ENCODE peak calls at places on chromosome 13, in eight cellular contexts. One of them, this sample, is unnamed. For H3K9me3, the result is how much of the 10 kb centered on the place peaks cover.

GRCh38 chr13:76783798-76784197 is 102.4 kb downstream of the KCTD12 start:
- DNase-seq in OCI-LY7: no peak
- DNase-seq in breast epithelium: peak
- DNase-seq in A549: no peak
- DNase-seq in lower lobe of right lung: no peak
- DNase-seq in fibroblast of lung: no peak
- DNase-seq in right atrium auricular region: no peak
- DNase-seq in uterus: no peak
- DNase-seq in this sample: no peak

GRCh38 chr13:64688893-64689677 is 2541.1 kb downstream of the PCDH9 start:
- DNase-seq in OCI-LY7: no peak
- DNase-seq in breast epithelium: no peak
- DNase-seq in A549: no peak
- DNase-seq in lower lobe of right lung: no peak
- DNase-seq in fibroblast of lung: peak
- DNase-seq in right atrium auricular region: no peak
- DNase-seq in uterus: no peak
- DNase-seq in this sample: peak

GRCh38 chr13:36986462-36987240 is 12.5 kb downstream of the ALG5 start:
- DNase-seq in OCI-LY7: no peak
- DNase-seq in breast epithelium: no peak
- DNase-seq in A549: no peak
- DNase-seq in lower lobe of right lung: no peak
- DNase-seq in fibroblast of lung: no peak
- DNase-seq in right atrium auricular region: no peak
- DNase-seq in uterus: no peak
- DNase-seq in this sample: no peak

GRCh38 chr13:74191036-74191809 is 57.0 kb upstream of the KLF12 start:
- DNase-seq in OCI-LY7: no peak
- DNase-seq in breast epithelium: no peak
- DNase-seq in A549: no peak
- DNase-seq in lower lobe of right lung: no peak
- DNase-seq in fibroblast of lung: no peak
- DNase-seq in right atrium auricular region: no peak
- DNase-seq in uterus: no peak
- DNase-seq in this sample: no peak

GRCh38 chr13:100423375-100423774 is 165.2 kb downstream of the GGACT start:
- DNase-seq in OCI-LY7: no peak
- DNase-seq in breast epithelium: no peak
- DNase-seq in A549: no peak
- DNase-seq in lower lobe of right lung: no peak
- DNase-seq in fibroblast of lung: peak
- DNase-seq in right atrium auricular region: no peak
- DNase-seq in uterus: no peak
- DNase-seq in this sample: no peak

GRCh38 chr13:46795321-46795720 is 1.6 kb downstream of the ESD start:
- DNase-seq in OCI-LY7: no peak
- DNase-seq in breast epithelium: no peak
- DNase-seq in A549: no peak
- DNase-seq in lower lobe of right lung: no peak
- DNase-seq in fibroblast of lung: no peak
- DNase-seq in right atrium auricular region: no peak
- DNase-seq in uterus: no peak
- DNase-seq in this sample: no peak

GRCh38 chr13:46469064-46469463 is 82.0 kb upstream of the RUBCNL start:
- DNase-seq in OCI-LY7: no peak
- DNase-seq in breast epithelium: no peak
- DNase-seq in A549: no peak
- DNase-seq in lower lobe of right lung: no peak
- DNase-seq in fibroblast of lung: peak
- DNase-seq in right atrium auricular region: no peak
- DNase-seq in uterus: no peak
- DNase-seq in this sample: no peak

GRCh38 chr13:84360843-84361242 is 478.6 kb upstream of the SLITRK1 start:
- DNase-seq in OCI-LY7: no peak
- DNase-seq in breast epithelium: no peak
- DNase-seq in A549: no peak
- DNase-seq in lower lobe of right lung: no peak
- DNase-seq in fibroblast of lung: no peak
- DNase-seq in right atrium auricular region: no peak
- DNase-seq in uterus: no peak
- DNase-seq in this sample: no peak

GRCh38 chr13:27211771-27212364 is 39.5 kb upstream of the RPL21 start:
- DNase-seq in OCI-LY7: no peak
- DNase-seq in breast epithelium: no peak
- DNase-seq in A549: no peak
- DNase-seq in lower lobe of right lung: no peak
- DNase-seq in fibroblast of lung: peak
- DNase-seq in right atrium auricular region: no peak
- DNase-seq in uterus: no peak
- DNase-seq in this sample: peak

GRCh38 chr13:25292301-25292700 is 5.0 kb upstream of the MTMR6 start:
- DNase-seq in OCI-LY7: peak
- DNase-seq in breast epithelium: no peak
- DNase-seq in A549: no peak
- DNase-seq in lower lobe of right lung: no peak
- DNase-seq in fibroblast of lung: peak
- DNase-seq in right atrium auricular region: no peak
- DNase-seq in uterus: no peak
- DNase-seq in this sample: no peak

GRCh38 chr13:97275265-97275664 is 53.1 kb downstream of the MBNL2 start:
- DNase-seq in OCI-LY7: no peak
- DNase-seq in breast epithelium: no peak
- DNase-seq in A549: no peak
- DNase-seq in lower lobe of right lung: no peak
- DNase-seq in fibroblast of lung: peak
- DNase-seq in right atrium auricular region: no peak
- DNase-seq in uterus: no peak
- DNase-seq in this sample: no peak

GRCh38 chr13:35729926-35730627 is 253.6 kb upstream of the MAB21L1 start:
- DNase-seq in OCI-LY7: no peak
- DNase-seq in breast epithelium: no peak
- DNase-seq in A549: no peak
- DNase-seq in lower lobe of right lung: no peak
- DNase-seq in fibroblast of lung: no peak
- DNase-seq in right atrium auricular region: peak
- DNase-seq in uterus: no peak
- DNase-seq in this sample: no peak

GRCh38 chr13:72384879-72385278 is 342.6 kb downstream of the MZT1 start:
- DNase-seq in OCI-LY7: no peak
- DNase-seq in breast epithelium: no peak
- DNase-seq in A549: no peak
- DNase-seq in lower lobe of right lung: no peak
- DNase-seq in fibroblast of lung: peak
- DNase-seq in right atrium auricular region: no peak
- DNase-seq in uterus: no peak
- DNase-seq in this sample: no peak

GRCh38 chr13:44934724-44935123 is 54.5 kb downstream of the NUFIP1 start:
- DNase-seq in OCI-LY7: no peak
- DNase-seq in breast epithelium: no peak
- DNase-seq in A549: no peak
- DNase-seq in lower lobe of right lung: no peak
- DNase-seq in fibroblast of lung: peak
- DNase-seq in right atrium auricular region: no peak
- DNase-seq in uterus: no peak
- DNase-seq in this sample: no peak

GRCh38 chr13:44972956-44973581 is 16.2 kb downstream of the NUFIP1 start:
- DNase-seq in OCI-LY7: peak
- DNase-seq in breast epithelium: no peak
- DNase-seq in A549: peak
- DNase-seq in lower lobe of right lung: no peak
- DNase-seq in fibroblast of lung: peak
- DNase-seq in right atrium auricular region: no peak
- DNase-seq in uterus: no peak
- DNase-seq in this sample: no peak

GRCh38 chr13:69970521-69970920 is 137.1 kb upstream of the ATXN8OS start:
- DNase-seq in OCI-LY7: no peak
- DNase-seq in breast epithelium: no peak
- DNase-seq in A549: no peak
- DNase-seq in lower lobe of right lung: no peak
- DNase-seq in fibroblast of lung: no peak
- DNase-seq in right atrium auricular region: no peak
- DNase-seq in uterus: no peak
- DNase-seq in this sample: no peak
- H3K27ac ChIP-seq in OCI-LY7: no peak
- H3K27ac ChIP-seq in breast epithelium: no peak
- H3K27ac ChIP-seq in A549: no peak
- H3K27ac ChIP-seq in lower lobe of right lung: no peak
- H3K27ac ChIP-seq in fibroblast of lung: no peak
- H3K27ac ChIP-seq in right atrium auricular region: no peak
- H3K27ac ChIP-seq in uterus: no peak
- H3K27ac ChIP-seq in this sample: no peak

DNA sequence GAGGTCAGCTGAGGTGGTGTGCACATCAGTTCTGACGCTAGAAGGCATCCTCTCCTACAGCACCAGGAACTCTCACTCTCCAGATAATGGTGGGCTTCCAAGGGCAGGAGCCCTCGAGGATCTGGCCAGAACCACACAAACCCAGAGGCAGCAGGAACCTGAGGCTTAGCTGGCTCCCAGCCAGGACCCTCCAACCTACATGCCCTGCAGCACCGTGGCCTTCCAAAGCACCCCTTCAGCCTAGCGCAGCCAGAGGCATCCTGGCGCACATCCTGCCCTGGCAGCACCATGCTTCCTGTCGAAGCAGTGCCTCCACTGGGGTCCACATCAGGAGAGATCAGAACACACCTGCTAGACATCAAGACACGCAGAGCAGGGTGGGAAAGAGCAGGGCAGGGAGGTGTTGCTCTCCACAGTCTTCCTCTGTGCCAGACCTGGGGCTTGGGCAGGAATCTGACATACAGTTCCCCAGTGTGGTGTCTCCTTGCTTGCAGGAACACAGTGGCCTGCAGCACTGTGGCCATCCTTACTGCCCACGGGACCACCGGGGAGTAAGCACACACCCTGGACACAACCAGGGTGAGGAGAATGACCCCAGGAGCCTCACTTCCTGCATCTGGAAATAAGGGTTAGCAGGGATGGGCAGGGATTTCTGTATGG is 21.7 kb downstream of the TUBA3C start:
- DNase-seq in OCI-LY7: no peak
- DNase-seq in breast epithelium: no peak
- DNase-seq in A549: no peak
- DNase-seq in lower lobe of right lung: no peak
- DNase-seq in fibroblast of lung: no peak
- DNase-seq in right atrium auricular region: no peak
- DNase-seq in uterus: no peak
- DNase-seq in this sample: no peak
- H3K9me3 ChIP-seq in OCI-LY7: under half
- H3K9me3 ChIP-seq in breast epithelium: under half
- H3K9me3 ChIP-seq in A549: under half
- H3K9me3 ChIP-seq in lower lobe of right lung: under half
- H3K9me3 ChIP-seq in fibroblast of lung: under half
- H3K9me3 ChIP-seq in right atrium auricular region: under half
- H3K9me3 ChIP-seq in uterus: under half
- H3K9me3 ChIP-seq in this sample: half or more

GRCh38 chr13:98394820-98395510 is 181.9 kb downstream of the STK24 start:
- DNase-seq in OCI-LY7: no peak
- DNase-seq in breast epithelium: no peak
- DNase-seq in A549: no peak
- DNase-seq in lower lobe of right lung: no peak
- DNase-seq in fibroblast of lung: no peak
- DNase-seq in right atrium auricular region: peak
- DNase-seq in uterus: no peak
- DNase-seq in this sample: no peak

GRCh38 chr13:98399756-98400155 is 177.2 kb downstream of the STK24 start:
- DNase-seq in OCI-LY7: no peak
- DNase-seq in breast epithelium: no peak
- DNase-seq in A549: no peak
- DNase-seq in lower lobe of right lung: no peak
- DNase-seq in fibroblast of lung: no peak
- DNase-seq in right atrium auricular region: no peak
- DNase-seq in uterus: no peak
- DNase-seq in this sample: no peak

GRCh38 chr13:98397861-98398260 is 179.0 kb downstream of the STK24 start:
- DNase-seq in OCI-LY7: no peak
- DNase-seq in breast epithelium: no peak
- DNase-seq in A549: no peak
- DNase-seq in lower lobe of right lung: no peak
- DNase-seq in fibroblast of lung: no peak
- DNase-seq in right atrium auricular region: no peak
- DNase-seq in uterus: no peak
- DNase-seq in this sample: no peak

GRCh38 chr13:98396071-98396710 is 180.7 kb downstream of the STK24 start:
- DNase-seq in OCI-LY7: no peak
- DNase-seq in breast epithelium: no peak
- DNase-seq in A549: no peak
- DNase-seq in lower lobe of right lung: no peak
- DNase-seq in fibroblast of lung: no peak
- DNase-seq in right atrium auricular region: peak
- DNase-seq in uterus: no peak
- DNase-seq in this sample: no peak

DNA sequence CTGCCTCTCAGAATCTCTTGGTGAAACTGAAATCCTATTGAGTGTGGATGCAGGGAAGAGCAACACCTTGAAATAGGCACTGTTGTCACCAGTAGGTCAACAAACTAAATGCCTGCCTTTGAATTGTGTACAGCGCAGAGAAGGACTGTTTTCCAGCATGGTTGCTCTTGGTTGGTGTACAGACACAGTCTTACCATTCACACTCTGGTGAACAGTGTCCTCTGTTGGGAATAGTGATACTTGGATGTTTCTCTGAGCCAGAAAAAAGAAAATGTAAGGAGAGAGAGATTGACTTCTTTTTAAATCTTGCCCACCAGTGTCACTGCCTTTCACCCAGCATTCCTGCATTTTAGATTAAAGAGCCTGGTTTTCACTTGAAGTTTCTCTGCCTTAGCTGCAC is 179.7 kb downstream of the STK24 start:
- DNase-seq in OCI-LY7: no peak
- DNase-seq in breast epithelium: no peak
- DNase-seq in A549: no peak
- DNase-seq in lower lobe of right lung: no peak
- DNase-seq in fibroblast of lung: peak
- DNase-seq in right atrium auricular region: no peak
- DNase-seq in uterus: no peak
- DNase-seq in this sample: no peak
- TF ChIP-seq CTCF in OCI-LY7: no peak
- TF ChIP-seq CTCF in breast epithelium: no peak
- TF ChIP-seq CTCF in A549: no peak
- TF ChIP-seq CTCF in lower lobe of right lung: peak
- TF ChIP-seq CTCF in fibroblast of lung: peak
- TF ChIP-seq CTCF in right atrium auricular region: no peak
- TF ChIP-seq CTCF in uterus: peak
- TF ChIP-seq CTCF in this sample: peak

GRCh38 chr13:90445179-90445578 is 902.3 kb upstream of the MIR17HG start:
- DNase-seq in OCI-LY7: no peak
- DNase-seq in breast epithelium: no peak
- DNase-seq in A549: peak
- DNase-seq in lower lobe of right lung: no peak
- DNase-seq in fibroblast of lung: peak
- DNase-seq in right atrium auricular region: no peak
- DNase-seq in uterus: no peak
- DNase-seq in this sample: peak
- H3K27ac ChIP-seq in OCI-LY7: no peak
- H3K27ac ChIP-seq in breast epithelium: no peak
- H3K27ac ChIP-seq in A549: peak
- H3K27ac ChIP-seq in lower lobe of right lung: no peak
- H3K27ac ChIP-seq in fibroblast of lung: peak
- H3K27ac ChIP-seq in right atrium auricular region: peak
- H3K27ac ChIP-seq in uterus: no peak
- H3K27ac ChIP-seq in this sample: no peak

GRCh38 chr13:107992542-107992941 is 222.8 kb downstream of the LIG4 start:
- DNase-seq in OCI-LY7: no peak
- DNase-seq in breast epithelium: no peak
- DNase-seq in A549: no peak
- DNase-seq in lower lobe of right lung: no peak
- DNase-seq in fibroblast of lung: no peak
- DNase-seq in right atrium auricular region: no peak
- DNase-seq in uterus: no peak
- DNase-seq in this sample: no peak
- H3K9me3 ChIP-seq in OCI-LY7: under half
- H3K9me3 ChIP-seq in breast epithelium: under half
- H3K9me3 ChIP-seq in A549: under half
- H3K9me3 ChIP-seq in lower lobe of right lung: under half
- H3K9me3 ChIP-seq in fibroblast of lung: under half
- H3K9me3 ChIP-seq in right atrium auricular region: under half
- H3K9me3 ChIP-seq in uterus: under half
- H3K9me3 ChIP-seq in this sample: under half

This sample was measured in AG04450.